ENCODE peak calls at places on chromosomes 2 and 18, in eight cellular contexts. D is AG09309, P is Peyer's patch, H is spleen, N is stromal cell of bone marrow, B is midbrain, J is NCI-H2081, I is HS-27A. F is an unnamed sample.

GRCh38 chr2:38394041-38394440 is 17.0 kb upstream of the ATL2 start:
- DNase-seq in I (no peak), J (no peak), B (no peak), P (no peak), N (no peak), H (no peak), D (no peak), F (no peak)

GRCh38 chr2:105796131-105796638 is 51.5 kb downstream of the NCK2 start:
- DNase-seq in H (no peak), B (no peak), D (no peak), P (peak; percentile 55), J (no peak), N (no peak), I (no peak), F (no peak)

GRCh38 chr18:9765505-9765904 is 57.4 kb downstream of the RAB31 start:
- DNase-seq in B (no peak), H (no peak), J (peak; percentile 9), D (no peak), I (no peak), P (no peak), N (no peak), F (no peak)

GRCh38 chr2:217666338-217666737 is 336.5 kb downstream of the TNS1 start:
- DNase-seq in J (no peak), H (no peak), N (no peak), P (no peak), D (peak; percentile 25), B (no peak), I (no peak), F (no peak)

GRCh38 chr2:161165266-161165665 is 5.0 kb downstream of the TANK start:
- DNase-seq in B (no peak), I (peak; percentile 47), P (no peak), D (peak; percentile 61), J (no peak), N (peak; percentile 57), H (no peak), F (peak; percentile 70)

GRCh38 chr2:8058652-8059051 is 623.2 kb upstream of the ID2 start:
- DNase-seq in P (no peak), B (peak; percentile 27), J (no peak), D (no peak), N (no peak), H (no peak), I (no peak), F (no peak)

GRCh38 chr2:46200100-46200690 is 97.0 kb upstream of the EPAS1 start:
- DNase-seq in H (no peak), D (no peak), P (no peak), J (no peak), I (no peak), B (no peak), N (no peak), F (no peak)

GRCh38 chr2:230665263-230665691 is 47.4 kb upstream of the CAB39 start:
- DNase-seq in I (no peak), D (no peak), B (no peak), P (no peak), J (no peak), N (no peak), H (no peak), F (no peak)

GRCh38 chr2:88028931-88029330 is 12.6 kb upstream of the RNU2-63P start:
- DNase-seq in H (no peak), B (no peak), N (no peak), J (no peak), D (no peak), P (no peak), I (no peak), F (no peak)

GRCh38 chr2:10302479-10303173 is at the start of gene HPCAL1:
- DNase-seq in D (no peak), N (peak; percentile 64), J (peak; percentile 83), H (peak; percentile 99), P (peak; percentile 88), I (no peak), B (peak; percentile 88), F (no peak)

GRCh38 chr18:9737814-9738160 is 29.7 kb downstream of the RAB31 start:
- DNase-seq in J (peak; percentile 94), B (peak; percentile 72), P (no peak), H (peak; percentile 63), N (no peak), D (no peak), I (no peak), F (no peak)

GRCh38 chr18:63319383-63320040 is at the start of gene BCL2:
- DNase-seq in N (no peak), P (peak; percentile 47), D (no peak), H (no peak), B (peak; percentile 80), J (peak; percentile 64), I (no peak), F (no peak)

GRCh38 chr18:51211552-51211951 is 14.1 kb upstream of the MEX3C start:
- DNase-seq in P (no peak), N (peak; percentile 80), I (no peak), H (no peak), D (peak; percentile 41), B (no peak), J (no peak), F (no peak)

GRCh38 chr2:19488009-19488691 is 129.7 kb upstream of the OSR1 start:
- DNase-seq in N (peak; percentile 52), H (no peak), I (peak; percentile 29), D (peak; percentile 46), B (no peak), P (no peak), J (no peak), F (peak; percentile 24)

GRCh38 chr18:35904389-35905037 is 68.0 kb upstream of the RMP24 start:
- DNase-seq in I (no peak), J (no peak), B (no peak), D (no peak), H (no peak), P (no peak), N (no peak), F (no peak)

GRCh38 chr18:23650963-23651927 is 11.5 kb downstream of the ANKRD29 start:
- DNase-seq in I (no peak), N (peak; percentile 86), D (peak; percentile 86), B (no peak), J (peak; percentile 19), P (no peak), H (no peak), F (peak; percentile 83)

GRCh38 chr2:237438082-237438925 is 24.3 kb upstream of the COL6A3 start:
- DNase-seq in N (peak; percentile 25), J (no peak), D (no peak), I (no peak), B (no peak), H (no peak), P (no peak), F (no peak)

GRCh38 chr2:132581917-132582316 is 88.1 kb downstream of the LYPD1 start:
- DNase-seq in B (no peak), J (peak; percentile 90), H (no peak), P (no peak), D (no peak), N (no peak), I (no peak), F (no peak)

GRCh38 chr18:35592298-35592697 is 10.8 kb downstream of the GALNT1 start:
- DNase-seq in I (no peak), H (no peak), N (no peak), D (no peak), B (no peak), P (peak; percentile 58), J (no peak), F (no peak)

GRCh38 chr2:34738691-34739090 is 1139.6 kb upstream of the FAM98A start:
- DNase-seq in N (no peak), H (no peak), D (no peak), I (no peak), J (no peak), B (no peak), P (no peak), F (no peak)

GRCh38 chr2:212979046-212979612 is 172.3 kb downstream of the IKZF2 start:
- DNase-seq in B (no peak), P (no peak), N (no peak), D (no peak), I (no peak), H (no peak), J (no peak), F (no peak)

GRCh38 chr2:124838426-124838825 is 813.3 kb downstream of the CNTNAP5 start:
- DNase-seq in P (no peak), D (no peak), I (no peak), J (no peak), N (no peak), B (no peak), H (no peak), F (no peak)

F was measured in GM04503.